ENCODE peak calls at places on chromosomes 11 and 22, in five cellular contexts. Y is GM12878, E is H1, M is NT2/D1, Q is HepG2. S is an unnamed sample.

GRCh38 chr22:42180349-42180842 is 49.8 kb upstream of the CYP2D6 start:
- DNase-seq in Q (no peak), E (no peak), Y (no peak), M (no peak), S (no peak)

GRCh38 chr11:117720061-117720511 is 76.9 kb downstream of the DSCAML1 start:
- DNase-seq in M (no peak), Q (no peak), Y (no peak), E (no peak), S (no peak)

GRCh38 chr22:27105142-27106025 is 448.0 kb downstream of the MIAT start:
- DNase-seq in Y (no peak), M (no peak), E (no peak), Q (no peak), S (no peak)

GRCh38 chr11:46537851-46538295 is 56.0 kb downstream of the AMBRA1 start:
- DNase-seq in Q (peak), Y (no peak), M (peak), E (peak), S (peak)

GRCh38 chr22:17945851-17946690 is 78.3 kb downstream of the MICAL3 start:
- DNase-seq in E (no peak), Y (no peak), M (no peak), Q (no peak), S (no peak)

GRCh38 chr22:42439821-42440674 is 7.8 kb upstream of the NFAM1 start:
- DNase-seq in E (no peak), Q (no peak), M (no peak), Y (no peak), S (no peak)

GRCh38 chr22:45211435-45211834 is 29.3 kb downstream of the KIAA0930 start:
- DNase-seq in E (no peak), Y (no peak), M (no peak), Q (no peak), S (no peak)

GRCh38 chr11:13494051-13494450 is 1.7 kb downstream of the PTH start:
- DNase-seq in M (no peak), E (no peak), Q (no peak), Y (no peak), S (no peak)

GRCh38 chr11:125295922-125296321 is 131.4 kb downstream of the PKNOX2 start:
- DNase-seq in Q (no peak), Y (no peak), M (no peak), E (no peak), S (no peak)

GRCh38 chr22:26783886-26784285 is 126.5 kb downstream of the MIAT start:
- DNase-seq in Y (no peak), E (no peak), M (no peak), Q (no peak), S (no peak)

GRCh38 chr11:26649884-26650283 is 72.0 kb downstream of the SLC5A12 start:
- DNase-seq in M (peak), Y (peak), Q (peak), E (peak), S (peak)

GRCh38 chr11:78080818-78081495 is 1.3 kb upstream of the NDUFC2 start:
- DNase-seq in Y (no peak), M (no peak), Q (peak), E (no peak), S (no peak)

GRCh38 chr11:11163256-11163655 is 189.8 kb downstream of the CSNK2A3 start:
- DNase-seq in Q (peak), E (no peak), M (no peak), Y (no peak), S (peak)

GRCh38 chr11:58125469-58125868 is at the start of gene OR9I1:
- DNase-seq in Q (no peak), Y (no peak), E (no peak), M (no peak), S (no peak)

GRCh38 chr11:62337682-62338181 is 484 bp downstream of the ASRGL1 start:
- DNase-seq in M (no peak), Y (no peak), Q (no peak), E (no peak), S (peak)

GRCh38 chr22:17920145-17920605 is 104.2 kb downstream of the MICAL3 start:
- DNase-seq in E (no peak), Q (peak), M (no peak), Y (no peak), S (peak)

GRCh38 chr11:12245549-12245986 is 131.8 kb upstream of the PARVA start:
- DNase-seq in M (no peak), E (no peak), Y (no peak), Q (no peak), S (no peak)

GRCh38 chr11:22703561-22703960 is 37.1 kb downstream of the GAS2 start:
- DNase-seq in E (no peak), Q (peak), Y (no peak), M (no peak), S (no peak)

GRCh38 chr22:50314455-50315288 is 7.2 kb upstream of the PLXNB2 start:
- DNase-seq in E (peak), Y (peak), M (no peak), Q (no peak), S (no peak)

GRCh38 chr11:76745059-76745376 is 38.1 kb upstream of the TSKU start:
- DNase-seq in M (no peak), Y (no peak), Q (no peak), E (no peak), S (no peak)

GRCh38 chr11:32792948-32793475 is 1.4 kb downstream of the CCDC73 start:
- DNase-seq in Y (peak), Q (peak), M (no peak), E (peak), S (peak)

GRCh38 chr11:90908074-90908473 is 685.2 kb upstream of the CHORDC1 start:
- DNase-seq in M (no peak), Y (no peak), E (no peak), Q (no peak), S (no peak)

GRCh38 chr11:126886636-126887035 is 113.9 kb downstream of the KIRREL3 start:
- DNase-seq in E (no peak), Q (no peak), Y (no peak), M (no peak), S (no peak)

GRCh38 chr22:36304429-36304828 is 51.5 kb downstream of the APOL1 start:
- DNase-seq in M (no peak), Q (no peak), Y (no peak), E (no peak), S (no peak)

GRCh38 chr11:77580712-77581337 is 8.9 kb upstream of the AQP11 start:
- DNase-seq in Y (no peak), E (no peak), M (no peak), Q (no peak), S (no peak)

GRCh38 chr11:111632798-111633197 is 30.5 kb downstream of the SIK2 start:
- DNase-seq in E (no peak), Q (no peak), Y (no peak), M (no peak), S (no peak)

GRCh38 chr22:47308886-47309285 is 546.4 kb downstream of the TBC1D22A start:
- DNase-seq in Q (no peak), Y (no peak), M (no peak), E (no peak), S (no peak)

DNA sequence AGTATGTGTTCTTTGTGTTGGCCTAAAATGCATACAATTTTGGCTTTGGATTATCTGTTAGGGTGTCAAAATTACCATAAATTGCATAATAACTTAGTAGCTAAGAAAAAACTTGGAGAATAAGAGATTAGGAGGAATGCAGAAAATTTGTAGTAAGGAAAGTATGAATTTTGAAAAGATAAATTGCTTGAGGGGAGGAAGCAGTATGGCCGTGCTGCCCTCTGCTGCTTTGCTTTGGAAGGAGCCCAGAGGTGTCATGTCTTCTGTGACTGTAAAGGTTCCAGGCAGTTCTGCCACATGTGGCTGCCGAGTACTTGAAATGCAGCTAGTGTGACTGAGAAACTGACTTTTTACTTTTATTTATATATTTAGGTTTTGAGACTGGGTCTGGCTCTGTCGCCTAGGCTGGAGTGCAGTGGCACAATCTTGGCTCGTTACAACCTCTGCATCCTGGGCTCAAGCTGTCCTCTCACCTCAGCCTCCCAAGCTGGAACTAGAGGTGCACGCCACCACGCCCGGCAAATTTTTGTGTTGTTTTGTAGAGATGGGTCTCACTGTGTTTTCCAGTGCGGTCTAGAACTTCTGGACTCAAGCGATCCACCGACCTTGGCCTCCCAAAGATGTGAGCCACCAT is 1.8 kb downstream of the ADSL start:
- DNase-seq in Q (peak), M (no peak), Y (no peak), E (no peak), S (peak)
- TF ChIP-seq SUZ12 in Q (no peak), M (no peak), Y (no peak), E (no peak), S (no peak)

DNA sequence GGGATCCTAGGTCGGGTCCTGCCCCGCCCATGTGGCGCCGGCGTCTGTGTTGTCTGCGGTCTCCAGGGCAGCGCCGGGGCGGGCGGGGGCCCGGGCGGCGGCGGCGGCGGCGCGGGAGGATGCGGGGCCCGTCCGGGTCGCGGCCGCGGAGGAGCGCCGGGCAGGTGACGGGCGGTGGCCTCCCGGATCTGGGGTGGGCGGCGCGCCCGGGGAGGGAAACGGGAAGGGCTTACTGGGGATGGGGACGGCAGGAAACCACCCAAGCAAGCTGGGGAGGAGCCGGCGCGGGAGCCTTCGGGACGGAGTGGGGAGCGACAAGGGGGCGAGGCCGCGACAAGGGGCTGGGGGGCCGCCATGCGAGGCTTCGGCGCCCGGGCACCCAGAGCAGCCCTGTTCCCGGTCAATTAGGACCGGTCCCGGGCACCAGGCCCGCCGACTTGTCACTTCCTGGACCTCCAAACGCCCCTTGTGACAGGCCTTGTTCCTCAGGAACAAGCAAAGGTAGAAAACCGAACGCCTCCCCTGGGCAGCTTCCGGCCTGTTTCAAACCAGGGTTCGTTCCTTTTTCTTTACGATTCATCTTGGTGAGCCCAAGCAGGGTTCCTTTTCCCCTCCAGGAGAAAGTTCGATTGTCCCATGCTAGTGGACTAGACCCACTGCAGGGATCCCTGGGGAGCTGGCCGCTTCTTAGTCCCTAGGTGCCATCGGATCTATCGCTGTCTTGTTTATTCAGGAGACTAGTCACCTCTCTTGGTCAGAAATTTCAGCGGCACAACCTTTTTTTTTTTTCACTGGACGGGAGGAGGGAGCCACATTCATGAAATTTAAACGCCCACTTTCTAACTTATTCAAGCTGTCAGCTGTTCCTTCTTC is 486 bp downstream of the JHY start:
- DNase-seq in Y (no peak), M (no peak), E (peak), Q (peak), S (peak)
- TF ChIP-seq SUZ12 in Y (peak), M (no peak), E (no peak), Q (no peak), S (no peak)

DNA sequence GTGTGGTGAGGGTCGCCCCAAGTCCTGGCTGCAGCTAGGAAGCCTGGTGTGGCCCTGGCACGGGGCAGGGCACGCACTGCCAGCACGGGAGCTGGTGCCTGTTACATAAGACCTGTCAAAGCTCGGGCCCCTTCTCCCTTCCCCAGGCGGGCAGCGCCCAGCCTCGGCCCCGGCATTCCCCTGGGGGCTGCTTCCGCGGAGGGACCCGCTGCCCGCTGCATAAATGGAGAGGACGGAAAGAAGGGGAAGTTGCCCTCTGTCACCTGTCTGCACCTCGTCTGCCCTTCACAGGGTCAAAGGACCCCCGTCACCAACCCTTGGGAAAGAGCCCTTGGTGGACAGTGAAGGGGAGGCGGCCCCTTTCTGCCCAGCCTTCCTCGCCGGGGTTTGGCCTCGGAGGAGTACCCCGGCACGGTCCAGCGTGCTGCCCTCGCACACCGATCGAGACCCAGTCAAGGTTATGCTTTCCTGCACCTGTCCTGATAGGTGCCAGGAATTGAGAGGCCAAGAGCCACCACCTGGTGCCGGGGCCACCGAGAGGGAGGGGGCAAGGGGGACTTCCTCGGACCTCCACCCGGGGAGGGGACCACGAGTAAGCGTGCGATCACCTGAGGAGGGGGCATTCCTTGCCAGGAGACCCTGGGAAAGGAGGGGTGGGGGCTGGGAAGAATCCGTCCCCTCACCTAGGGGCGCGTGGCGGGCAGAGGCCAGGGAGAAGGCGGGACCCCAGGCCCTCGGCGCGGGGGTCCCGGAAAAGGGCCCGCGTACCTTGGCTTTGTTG is 16.8 kb upstream of the MFRP start:
- DNase-seq in Y (no peak), E (no peak), M (no peak), Q (no peak), S (no peak)
- TF ChIP-seq SUZ12 in Y (no peak), E (no peak), M (no peak), Q (no peak), S (no peak)

DNA sequence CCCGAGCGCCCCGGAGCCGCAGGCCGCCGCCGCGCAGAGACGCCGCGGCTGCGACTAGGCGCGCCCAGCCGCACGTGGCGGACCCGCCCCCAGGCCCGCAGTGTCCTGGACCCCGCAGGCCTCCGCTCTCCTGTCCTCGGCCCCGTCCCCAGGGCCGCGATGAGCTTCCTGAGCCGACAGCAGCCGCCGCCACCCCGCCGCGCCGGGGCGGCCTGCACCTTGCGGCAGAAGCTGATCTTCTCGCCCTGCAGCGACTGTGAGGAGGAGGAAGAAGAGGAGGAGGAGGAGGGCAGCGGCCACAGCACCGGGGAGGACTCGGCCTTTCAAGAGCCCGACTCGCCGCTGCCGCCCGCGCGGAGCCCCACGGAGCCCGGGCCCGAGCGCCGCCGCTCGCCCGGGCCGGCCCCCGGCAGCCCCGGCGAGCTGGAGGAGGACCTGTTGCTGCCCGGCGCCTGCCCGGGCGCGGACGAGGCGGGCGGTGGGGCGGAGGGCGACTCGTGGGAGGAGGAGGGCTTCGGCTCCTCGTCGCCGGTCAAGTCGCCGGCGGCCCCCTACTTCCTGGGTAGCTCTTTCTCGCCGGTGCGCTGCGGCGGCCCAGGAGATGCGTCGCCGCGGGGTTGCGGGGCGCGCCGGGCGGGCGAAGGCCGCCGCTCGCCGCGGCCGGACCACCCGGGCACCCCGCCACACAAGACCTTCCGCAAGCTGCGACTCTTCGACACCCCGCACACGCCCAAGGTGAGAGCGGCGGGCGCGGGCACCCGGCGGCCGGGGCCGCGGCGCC is 495 bp downstream of the WEE1 start:
- DNase-seq in M (no peak), Q (no peak), E (no peak), Y (no peak), S (no peak)
- TF ChIP-seq SUZ12 in M (no peak), Q (no peak), E (no peak), Y (no peak), S (no peak)

S was measured in HEK293T.